ENCODE peak calls at places on chromosomes 5 and 9, in four cellular contexts. T is heart left ventricle, O is sigmoid colon, A is GM23338. U is an unnamed sample. For H3K4me1 and H3K36me3, the result is how much of the 10 kb centered on the place peaks cover.

GRCh38 chr5:170179626-170180025 is 53.2 kb upstream of the C5orf58 start:
- DNase-seq in T (no peak), O (no peak), A (no peak), U (no peak)

GRCh38 chr9:94847486-94847885 is 121.0 kb downstream of the AOPEP start:
- DNase-seq in T (no peak), O (no peak), A (no peak), U (no peak)

GRCh38 chr5:114447084-114447773 is 85.4 kb downstream of the KCNN2 start:
- DNase-seq in T (no peak), O (no peak), A (peak), U (no peak)

GRCh38 chr5:149941795-149942194 is 2.8 kb downstream of the PDE6A start:
- DNase-seq in T (no peak), O (no peak), A (no peak), U (no peak)

GRCh38 chr5:136729901-136730355 is 364.6 kb upstream of the TRPC7 start:
- DNase-seq in T (no peak), O (no peak), A (no peak), U (no peak)

GRCh38 chr9:91426123-91426745 is 2.6 kb upstream of the NFIL3 start:
- DNase-seq in T (no peak), O (no peak), A (peak), U (no peak)

GRCh38 chr9:110710420-110710819 is 41.8 kb downstream of the MUSK start:
- DNase-seq in T (no peak), O (no peak), A (no peak), U (no peak)

GRCh38 chr5:53603009-53603687 is 42.7 kb downstream of the NDUFS4 start:
- DNase-seq in T (no peak), O (no peak), A (no peak), U (no peak)

GRCh38 chr5:34053133-34053532 is 10.1 kb upstream of the C1QTNF3 start:
- DNase-seq in T (no peak), O (no peak), A (no peak), U (no peak)

GRCh38 chr5:79481574-79481973 is 32.4 kb downstream of the HOMER1 start:
- DNase-seq in T (no peak), O (no peak), A (no peak), U (no peak)

GRCh38 chr5:106367281-106367680 is 1303.5 kb downstream of the EFNA5 start:
- DNase-seq in T (no peak), O (no peak), A (no peak), U (no peak)

GRCh38 chr9:120153258-120153657 is 426.7 kb downstream of the CDK5RAP2 start:
- DNase-seq in T (no peak), O (no peak), A (no peak), U (no peak)

GRCh38 chr5:124626053-124626452 is 120.4 kb downstream of the ZNF608 start:
- DNase-seq in T (no peak), O (no peak), A (no peak), U (no peak)

GRCh38 chr5:178223828-178224335 is 8.7 kb downstream of the PHYKPL start:
- DNase-seq in T (peak), O (no peak), A (peak), U (no peak)

GRCh38 chr9:4167040-4167671 is 132.7 kb downstream of the GLIS3 start:
- DNase-seq in T (no peak), O (no peak), A (no peak), U (no peak)

GRCh38 chr5:50655067-50655809 is 11.2 kb upstream of the PARP8 start:
- DNase-seq in T (no peak), O (no peak), A (no peak), U (no peak)

DNA sequence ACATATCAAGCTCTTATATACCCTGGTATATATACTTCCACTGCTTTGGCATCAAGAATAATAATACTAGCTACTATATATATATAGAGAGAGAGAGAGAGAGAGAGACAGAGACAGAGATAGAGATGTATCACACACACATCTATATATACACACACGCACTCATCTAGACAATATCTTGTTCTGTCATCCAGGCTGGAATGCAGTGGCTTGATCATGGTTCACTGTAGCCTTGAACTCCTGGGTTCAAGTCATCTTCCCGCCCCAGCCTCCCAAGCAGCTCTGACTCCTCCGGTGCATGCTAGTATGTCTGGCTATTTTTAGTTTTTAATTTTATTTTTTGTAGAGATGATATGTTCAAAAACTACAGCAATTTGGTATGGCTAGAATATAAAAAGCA is 22.5 kb downstream of the ANKHD1 start:
- DNase-seq in T (no peak), O (no peak), A (no peak), U (no peak)
- H3K27ac ChIP-seq in T (no peak), O (no peak), A (no peak), U (no peak)

GRCh38 chr5:179765400-179765799 is 28.4 kb upstream of the LTC4S start:
- DNase-seq in T (peak), O (no peak), A (no peak), U (no peak)
- H3K4me1 ChIP-seq in T (half or more), O (half or more), A (under half), U (under half)

GRCh38 chr5:109718216-109718615 is 28.5 kb downstream of the MAN2A1 start:
- DNase-seq in T (no peak), O (no peak), A (no peak), U (no peak)
- H3K36me3 ChIP-seq in T (under half), O (under half), A (under half), U (under half)

GRCh38 chr9:8651830-8652229 is 852.3 kb upstream of the DMAC1 start:
- DNase-seq in T (no peak), O (no peak), A (no peak), U (no peak)
- H3K27ac ChIP-seq in T (no peak), O (no peak), A (no peak), U (no peak)

GRCh38 chr9:38018230-38018963 is 50.6 kb downstream of the SHB start:
- DNase-seq in T (no peak), O (no peak), A (no peak), U (no peak)
- H3K4me1 ChIP-seq in T (half or more), O (half or more), A (half or more), U (under half)

GRCh38 chr9:30757723-30758122 is 1626.7 kb upstream of the ACO1 start:
- DNase-seq in T (no peak), O (peak), A (no peak), U (peak)

GRCh38 chr9:30758726-30759446 is 1625.6 kb upstream of the ACO1 start:
- DNase-seq in T (no peak), O (peak), A (no peak), U (no peak)
- H3K36me3 ChIP-seq in T (under half), O (under half), A (under half), U (under half)

DNA sequence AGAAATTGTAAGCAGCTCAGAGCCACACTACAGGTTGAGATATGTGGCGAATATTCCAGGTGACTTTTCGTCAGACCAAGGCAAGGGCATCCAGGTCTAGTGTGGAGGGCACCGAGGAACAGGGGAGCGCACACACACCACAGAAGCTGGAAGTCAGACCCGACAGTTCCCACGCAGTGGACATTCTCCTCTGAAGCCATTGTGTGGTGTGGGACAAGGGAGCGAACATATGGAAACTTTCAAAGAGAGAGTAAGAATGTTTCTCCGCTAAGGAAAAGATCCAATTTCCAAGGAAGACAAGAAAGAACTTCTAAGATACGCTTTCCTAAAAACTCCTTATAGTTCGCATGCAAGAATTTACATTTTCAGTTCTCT is 141.4 kb upstream of the OTULINL start:
- DNase-seq in T (no peak), O (no peak), A (no peak), U (no peak)
- H3K27ac ChIP-seq in T (peak), O (peak), A (peak), U (no peak)

GRCh38 chr9:127523312-127523851 is 72.1 kb downstream of the LRSAM1 start:
- DNase-seq in T (no peak), O (no peak), A (peak), U (no peak)

GRCh38 chr9:127521919-127522304 is 70.6 kb downstream of the LRSAM1 start:
- DNase-seq in T (peak), O (no peak), A (no peak), U (peak)

GRCh38 chr9:127524373-127524772 is 73.1 kb downstream of the LRSAM1 start:
- DNase-seq in T (no peak), O (no peak), A (peak), U (no peak)

GRCh38 chr9:127520941-127521918 is 69.9 kb downstream of the LRSAM1 start:
- DNase-seq in T (no peak), O (no peak), A (peak), U (no peak)

GRCh38 chr9:127522727-127523126 is 71.4 kb downstream of the LRSAM1 start:
- DNase-seq in T (no peak), O (no peak), A (no peak), U (no peak)
- H3K4me1 ChIP-seq in T (half or more), O (half or more), A (under half), U (under half)